ENCODE peak calls at places on chromosomes 12 and 14, in five cellular contexts. L is mammary epithelial cell, W is HepG2, U is PC-3, B is fibroblast of lung. F is an unnamed sample.

GRCh38 chr12:30794591-30795409 is 40.0 kb upstream of the CAPRIN2 start:
- DNase-seq in L (peak), W (peak), U (peak), B (peak), F (peak)

GRCh38 chr12:132438726-132439125 is 51.2 kb upstream of the FBRSL1 start:
- DNase-seq in L (no peak), W (no peak), U (no peak), B (no peak), F (no peak)

GRCh38 chr12:76946451-76946850 is 67.6 kb upstream of the CSRP2 start:
- DNase-seq in L (no peak), W (no peak), U (no peak), B (peak), F (peak)

GRCh38 chr14:66281036-66281776 is 205.0 kb upstream of the CCDC196 start:
- DNase-seq in L (no peak), W (no peak), U (no peak), B (no peak), F (peak)

GRCh38 chr12:132603240-132604107 is 6.9 kb downstream of the LRCOL1 start:
- DNase-seq in L (no peak), W (no peak), U (no peak), B (no peak), F (no peak)

GRCh38 chr14:75430526-75430925 is 2.7 kb downstream of the JDP2 start:
- DNase-seq in L (no peak), W (no peak), U (no peak), B (peak), F (peak)

GRCh38 chr14:26068060-26068459 is 529.8 kb downstream of the NOVA1 start:
- DNase-seq in L (no peak), W (no peak), U (no peak), B (no peak), F (no peak)

GRCh38 chr14:102249041-102249440 is 55.9 kb downstream of the MOK start:
- DNase-seq in L (no peak), W (no peak), U (no peak), B (peak), F (no peak)

GRCh38 chr14:100079606-100080005 is 14.4 kb downstream of the EVL start:
- DNase-seq in L (no peak), W (no peak), U (no peak), B (no peak), F (no peak)

GRCh38 chr12:76040461-76040860 is 8.9 kb upstream of the PHLDA1 start:
- DNase-seq in L (no peak), W (no peak), U (no peak), B (no peak), F (no peak)

GRCh38 chr12:98644433-98644711 is 216 bp downstream of the IKBIP start:
- DNase-seq in L (peak), W (no peak), U (no peak), B (no peak), F (no peak)

GRCh38 chr14:24398298-24398942 is 383 bp upstream of the NYNRIN start:
- DNase-seq in L (no peak), W (no peak), U (no peak), B (no peak), F (no peak)

GRCh38 chr12:93467351-93468007 is at the start of gene MRPL42:
- DNase-seq in L (peak), W (peak), U (peak), B (peak), F (peak)

GRCh38 chr14:100677925-100678765 is 48.5 kb upstream of the DLK1 start:
- DNase-seq in L (no peak), W (no peak), U (no peak), B (peak), F (no peak)

GRCh38 chr12:77782034-77782433 is 48.7 kb upstream of the NAV3 start:
- DNase-seq in L (no peak), W (no peak), U (no peak), B (no peak), F (no peak)

GRCh38 chr12:47881826-47882427 is 22.9 kb downstream of the VDR start:
- DNase-seq in L (peak), W (no peak), U (peak), B (peak), F (peak)

GRCh38 chr12:2323538-2324261 is 270.9 kb downstream of the CACNA1C start:
- DNase-seq in L (no peak), W (no peak), U (no peak), B (peak), F (no peak)

GRCh38 chr14:99338313-99338712 is 66.3 kb upstream of the BCL11B start:
- DNase-seq in L (no peak), W (no peak), U (no peak), B (no peak), F (no peak)

GRCh38 chr12:124713436-124714082 is 146.1 kb upstream of the NCOR2 start:
- DNase-seq in L (no peak), W (no peak), U (no peak), B (peak), F (peak)

GRCh38 chr14:99724196-99724891 is 40.2 kb downstream of the CYP46A1 start:
- DNase-seq in L (no peak), W (no peak), U (no peak), B (peak), F (no peak)

GRCh38 chr12:95511962-95512361 is 38.0 kb downstream of the METAP2 start:
- DNase-seq in L (no peak), W (no peak), U (no peak), B (no peak), F (no peak)

GRCh38 chr12:46395308-46395707 is 22.7 kb upstream of the SLC38A2 start:
- DNase-seq in L (no peak), W (no peak), U (no peak), B (no peak), F (no peak)

GRCh38 chr12:57630891-57631433 is 2.0 kb downstream of the B4GALNT1 start:
- DNase-seq in L (no peak), W (no peak), U (no peak), B (no peak), F (no peak)

GRCh38 chr12:21852251-21852650 is 77.7 kb upstream of the KCNJ8 start:
- DNase-seq in L (no peak), W (no peak), U (peak), B (peak), F (peak)

GRCh38 chr12:124938606-124939427 is 24.4 kb upstream of the UBC start:
- DNase-seq in L (peak), W (peak), U (peak), B (peak), F (peak)

GRCh38 chr12:111335811-111336210 is 33.1 kb downstream of the PHETA1 start:
- DNase-seq in L (no peak), W (no peak), U (no peak), B (no peak), F (no peak)

GRCh38 chr12:59651230-59651920 is 55.5 kb downstream of the SLC16A7 start:
- DNase-seq in L (peak), W (peak), U (peak), B (peak), F (peak)

GRCh38 chr14:69715725-69716482 is 51.0 kb upstream of the SRSF5 start:
- DNase-seq in L (peak), W (no peak), U (no peak), B (peak), F (peak)

GRCh38 chr14:72892103-72892878 is 1.6 kb downstream of the DPF3 start:
- DNase-seq in L (peak), W (no peak), U (peak), B (peak), F (peak)

GRCh38 chr14:22531451-22532344 is 57.3 kb downstream of the DAD1 start:
- DNase-seq in L (no peak), W (no peak), U (no peak), B (no peak), F (no peak)

GRCh38 chr14:78606111-78606510 is 435.9 kb downstream of the NRXN3 start:
- DNase-seq in L (peak), W (no peak), U (no peak), B (peak), F (peak)

GRCh38 chr12:70648831-70649230 is 11.6 kb upstream of the PTPRB start:
- DNase-seq in L (peak), W (no peak), U (peak), B (peak), F (peak)

GRCh38 chr12:68451261-68452091 is 119.3 kb upstream of the MDM1 start:
- DNase-seq in L (peak), W (no peak), U (peak), B (peak), F (peak)

GRCh38 chr12:104637616-104638015 is 180.9 kb downstream of the CHST11 start:
- DNase-seq in L (no peak), W (no peak), U (no peak), B (no peak), F (no peak)

GRCh38 chr14:53608369-53608768 is 348.3 kb downstream of the BMP4 start:
- DNase-seq in L (peak), W (no peak), U (peak), B (no peak), F (peak)

GRCh38 chr12:122454739-122455138 is 32.3 kb upstream of the CLIP1 start:
- DNase-seq in L (no peak), W (peak), U (no peak), B (no peak), F (no peak)

GRCh38 chr12:1313906-1314305 is 280.5 kb downstream of the FBXL14 start:
- DNase-seq in L (peak), W (no peak), U (no peak), B (no peak), F (peak)

GRCh38 chr12:112163471-112164325 is 38.3 kb downstream of the TRAFD1 start:
- DNase-seq in L (no peak), W (no peak), U (no peak), B (no peak), F (no peak)

GRCh38 chr12:63302941-63303536 is 152.0 kb upstream of the AVPR1A start:
- DNase-seq in L (no peak), W (no peak), U (no peak), B (no peak), F (no peak)

GRCh38 chr12:63307849-63308248 is 156.8 kb upstream of the AVPR1A start:
- DNase-seq in L (no peak), W (no peak), U (no peak), B (no peak), F (no peak)

GRCh38 chr12:63304844-63305243 is 153.8 kb upstream of the AVPR1A start:
- DNase-seq in L (peak), W (no peak), U (no peak), B (no peak), F (peak)

GRCh38 chr12:63308701-63309100 is 157.7 kb upstream of the AVPR1A start:
- DNase-seq in L (no peak), W (no peak), U (no peak), B (no peak), F (peak)

GRCh38 chr12:63306476-63306875 is 155.5 kb upstream of the AVPR1A start:
- DNase-seq in L (peak), W (no peak), U (no peak), B (no peak), F (no peak)
- TF ChIP-seq EZH2 in L (no peak), W (no peak), U (no peak), B (no peak), F (no peak)

DNA sequence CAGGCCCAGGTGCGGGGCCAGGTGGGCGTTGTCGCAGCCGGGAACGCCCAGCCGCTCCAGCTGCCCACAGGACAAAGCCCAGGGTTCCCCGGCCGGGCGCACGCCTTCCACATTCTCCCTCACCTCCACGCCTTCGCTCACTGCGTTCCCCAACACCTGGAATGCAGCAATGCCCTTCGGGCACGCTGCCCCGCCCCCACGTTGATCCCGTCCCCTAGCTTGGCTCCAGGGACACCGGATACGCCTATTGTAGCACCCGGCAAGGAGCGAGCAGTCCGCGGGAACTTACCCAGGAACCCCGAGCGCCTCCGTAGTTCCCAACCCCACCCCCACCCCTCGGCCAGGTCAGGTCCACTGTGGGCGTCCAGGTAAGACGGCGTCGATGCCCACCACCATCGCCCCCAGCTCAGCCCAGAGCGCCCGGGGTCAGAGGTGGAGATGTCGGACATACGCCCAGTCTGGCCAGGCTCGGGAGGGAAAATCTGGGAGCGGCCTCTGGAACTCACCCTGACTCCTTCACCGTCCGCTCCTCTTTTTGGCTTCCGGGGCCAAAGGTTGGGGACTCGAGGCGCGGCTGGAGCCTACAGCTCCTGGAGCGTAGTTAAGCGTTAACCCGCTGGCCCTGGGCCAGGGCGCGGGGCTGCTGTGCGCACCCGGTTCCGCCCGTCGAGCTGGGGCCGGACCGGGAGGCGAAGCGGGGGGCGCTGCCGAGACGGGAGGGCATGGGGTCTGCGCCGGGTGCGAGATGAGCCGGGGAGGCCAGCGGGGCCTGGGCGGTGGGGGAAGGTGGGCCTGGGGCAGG is 600 bp upstream of the CEP170B start:
- DNase-seq in L (peak), W (peak), U (peak), B (no peak), F (peak)
- TF ChIP-seq EZH2 in L (no peak), W (no peak), U (no peak), B (peak), F (peak)

GRCh38 chr12:49338830-49339463 is 2.0 kb upstream of the C1QL4 start:
- DNase-seq in L (no peak), W (no peak), U (no peak), B (no peak), F (no peak)

GRCh38 chr12:49340971-49341776 is 4.2 kb upstream of the C1QL4 start:
- DNase-seq in L (no peak), W (no peak), U (no peak), B (no peak), F (no peak)

GRCh38 chr12:49341777-49342065 is 4.7 kb upstream of the C1QL4 start:
- DNase-seq in L (no peak), W (no peak), U (no peak), B (no peak), F (no peak)

GRCh38 chr12:49340095-49340870 is 3.3 kb upstream of the C1QL4 start:
- DNase-seq in L (no peak), W (no peak), U (no peak), B (no peak), F (no peak)

GRCh38 chr12:49339464-49339861 is 2.5 kb upstream of the C1QL4 start:
- DNase-seq in L (no peak), W (no peak), U (no peak), B (no peak), F (no peak)
- TF ChIP-seq EZH2 in L (no peak), W (no peak), U (no peak), B (no peak), F (no peak)

DNA sequence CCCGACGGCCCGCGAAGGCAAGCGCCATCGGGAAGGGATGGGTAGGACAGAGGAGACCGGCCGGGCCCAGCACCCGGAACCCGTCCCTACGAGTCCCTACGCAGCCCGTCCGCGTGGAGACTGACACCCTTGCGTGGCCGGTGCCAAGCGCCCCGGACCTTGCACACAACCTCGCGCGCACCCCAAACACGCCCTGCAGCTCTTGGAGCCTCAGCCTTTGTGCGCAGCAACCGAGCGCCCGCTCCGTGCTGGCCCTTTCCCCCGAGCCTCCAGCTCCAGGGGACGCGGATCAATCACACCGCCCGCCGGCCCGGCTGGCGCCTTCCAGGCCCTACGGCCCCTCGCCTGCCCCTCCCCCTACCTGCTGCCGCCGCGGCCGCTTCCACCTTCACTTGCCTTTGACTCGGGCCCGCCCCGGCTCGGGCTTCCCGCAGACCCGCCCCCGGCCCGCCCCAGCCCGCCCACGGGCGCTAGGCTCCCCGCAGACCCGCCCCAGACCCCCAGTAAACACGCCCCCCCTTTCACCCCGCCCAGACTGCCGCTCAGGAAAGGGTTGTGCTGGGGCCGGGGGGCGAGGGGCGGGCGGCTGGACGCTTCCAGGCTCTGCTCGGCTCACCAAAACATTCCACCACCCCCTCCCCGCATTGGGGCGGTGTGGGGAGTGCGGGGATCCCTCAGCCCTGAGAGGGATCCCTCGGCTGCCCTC is at the start of gene NDRG2:
- DNase-seq in L (no peak), W (peak), U (no peak), B (peak), F (peak)
- TF ChIP-seq EZH2 in L (peak), W (no peak), U (no peak), B (peak), F (peak)

DNA sequence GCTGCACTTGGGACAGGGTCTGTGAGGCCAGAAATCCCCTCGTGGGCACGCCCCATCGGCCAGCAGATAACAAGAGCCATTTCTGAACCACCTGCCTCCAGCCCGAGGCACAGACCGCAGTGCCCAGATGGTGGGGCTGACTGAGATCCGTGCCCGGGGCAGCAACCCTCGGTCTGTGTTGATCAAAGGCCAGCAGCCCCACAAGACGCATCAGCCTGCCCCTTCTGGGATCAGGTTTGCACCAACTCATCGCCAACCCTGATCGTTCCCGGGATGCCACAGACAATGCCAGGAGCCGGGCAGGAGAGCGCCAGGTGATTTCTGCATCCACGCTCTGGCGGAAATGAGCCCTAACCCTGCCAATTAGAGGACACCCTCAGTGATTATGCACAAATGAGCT is 64.5 kb downstream of the TESC start:
- DNase-seq in L (no peak), W (no peak), U (no peak), B (no peak), F (no peak)
- TF ChIP-seq EZH2 in L (no peak), W (no peak), U (no peak), B (no peak), F (no peak)

DNA sequence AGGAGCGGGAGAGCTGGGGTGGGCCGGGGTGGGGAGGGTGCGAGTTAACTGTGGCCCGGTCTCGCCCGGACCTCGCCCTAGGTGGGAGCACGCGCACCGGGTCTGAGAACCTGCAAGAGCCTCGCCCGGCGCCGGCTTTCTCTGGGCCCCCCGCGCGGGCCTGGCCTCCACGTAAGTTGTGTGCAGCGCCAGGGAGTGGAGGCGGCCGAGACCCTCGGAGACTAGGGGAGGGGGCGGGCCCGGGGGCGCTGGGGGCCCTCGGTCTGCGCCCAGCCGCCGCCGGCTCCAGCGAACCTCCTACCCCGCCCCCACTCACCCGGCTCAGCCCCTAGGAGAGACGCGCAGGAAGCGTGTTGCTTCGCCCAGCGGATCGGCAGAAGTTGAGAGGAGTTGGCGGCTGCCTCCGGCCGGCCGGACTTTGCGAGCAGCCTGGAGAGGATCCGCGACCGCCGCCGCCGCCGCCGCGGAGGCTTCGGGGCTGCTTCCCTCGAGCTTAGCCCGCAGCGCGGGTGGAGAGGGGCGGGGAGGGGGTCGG is at the start of gene PRMT8:
- DNase-seq in L (peak), W (no peak), U (no peak), B (peak), F (peak)
- TF ChIP-seq EZH2 in L (no peak), W (no peak), U (no peak), B (no peak), F (no peak)

GRCh38 chr12:53935562-53936341 is 2.9 kb upstream of the HOXC13 start:
- DNase-seq in L (no peak), W (no peak), U (no peak), B (no peak), F (no peak)
- TF ChIP-seq EZH2 in L (no peak), W (peak), U (no peak), B (peak), F (peak)